ENCODE peak calls at places on chromosomes 5 and 9, in seven cellular contexts. One of them, this sample, is unnamed.

GRCh38 chr9:109968702-109969450 is 188.9 kb downstream of the PALM2AKAP2 start:
- DNase-seq in gastrocnemius medialis: no peak
- DNase-seq in spleen: no peak
- DNase-seq in IMR-90: peak
- DNase-seq in uterus: peak
- DNase-seq in ovary: no peak
- DNase-seq in lower leg skin: no peak
- DNase-seq in this sample: no peak

GRCh38 chr9:136047076-136047774 is 47.9 kb downstream of the NACC2 start:
- DNase-seq in gastrocnemius medialis: no peak
- DNase-seq in spleen: no peak
- DNase-seq in IMR-90: no peak
- DNase-seq in uterus: no peak
- DNase-seq in ovary: no peak
- DNase-seq in lower leg skin: no peak
- DNase-seq in this sample: no peak

GRCh38 chr9:132588501-132589147 is 6.2 kb downstream of the BARHL1 start:
- DNase-seq in gastrocnemius medialis: no peak
- DNase-seq in spleen: no peak
- DNase-seq in IMR-90: no peak
- DNase-seq in uterus: no peak
- DNase-seq in ovary: no peak
- DNase-seq in lower leg skin: no peak
- DNase-seq in this sample: no peak

GRCh38 chr9:129102791-129103594 is 7.6 kb downstream of the CRAT start:
- DNase-seq in gastrocnemius medialis: peak
- DNase-seq in spleen: no peak
- DNase-seq in IMR-90: peak
- DNase-seq in uterus: no peak
- DNase-seq in ovary: no peak
- DNase-seq in lower leg skin: peak
- DNase-seq in this sample: no peak

GRCh38 chr9:5617749-5618148 is 11.2 kb upstream of the RIC1 start:
- DNase-seq in gastrocnemius medialis: no peak
- DNase-seq in spleen: no peak
- DNase-seq in IMR-90: no peak
- DNase-seq in uterus: no peak
- DNase-seq in ovary: no peak
- DNase-seq in lower leg skin: no peak
- DNase-seq in this sample: no peak

GRCh38 chr5:116626272-116626723 is 51.7 kb upstream of the SEMA6A start:
- DNase-seq in gastrocnemius medialis: peak
- DNase-seq in spleen: no peak
- DNase-seq in IMR-90: peak
- DNase-seq in uterus: peak
- DNase-seq in ovary: peak
- DNase-seq in lower leg skin: peak
- DNase-seq in this sample: peak

GRCh38 chr9:8815219-8815618 is 1015.6 kb upstream of the DMAC1 start:
- DNase-seq in gastrocnemius medialis: no peak
- DNase-seq in spleen: no peak
- DNase-seq in IMR-90: no peak
- DNase-seq in uterus: no peak
- DNase-seq in ovary: no peak
- DNase-seq in lower leg skin: no peak
- DNase-seq in this sample: no peak

GRCh38 chr5:135040331-135041144 is 6.5 kb upstream of the PITX1 start:
- DNase-seq in gastrocnemius medialis: no peak
- DNase-seq in spleen: no peak
- DNase-seq in IMR-90: no peak
- DNase-seq in uterus: no peak
- DNase-seq in ovary: no peak
- DNase-seq in lower leg skin: no peak
- DNase-seq in this sample: no peak

GRCh38 chr9:76576344-76576743 is 117.4 kb downstream of the GCNT1 start:
- DNase-seq in gastrocnemius medialis: no peak
- DNase-seq in spleen: no peak
- DNase-seq in IMR-90: peak
- DNase-seq in uterus: no peak
- DNase-seq in ovary: no peak
- DNase-seq in lower leg skin: no peak
- DNase-seq in this sample: no peak

GRCh38 chr5:159342838-159343237 is 12.6 kb upstream of the IL12B start:
- DNase-seq in gastrocnemius medialis: no peak
- DNase-seq in spleen: no peak
- DNase-seq in IMR-90: no peak
- DNase-seq in uterus: no peak
- DNase-seq in ovary: no peak
- DNase-seq in lower leg skin: no peak
- DNase-seq in this sample: no peak

GRCh38 chr9:133875131-133875530 is 117.0 kb downstream of the VAV2 start:
- DNase-seq in gastrocnemius medialis: no peak
- DNase-seq in spleen: no peak
- DNase-seq in IMR-90: no peak
- DNase-seq in uterus: no peak
- DNase-seq in ovary: no peak
- DNase-seq in lower leg skin: no peak
- DNase-seq in this sample: no peak

GRCh38 chr9:35313911-35314310 is 152.1 kb downstream of the UNC13B start:
- DNase-seq in gastrocnemius medialis: no peak
- DNase-seq in spleen: no peak
- DNase-seq in IMR-90: peak
- DNase-seq in uterus: no peak
- DNase-seq in ovary: no peak
- DNase-seq in lower leg skin: no peak
- DNase-seq in this sample: no peak

GRCh38 chr5:89262030-89262429 is 379.0 kb upstream of the MEF2C start:
- DNase-seq in gastrocnemius medialis: no peak
- DNase-seq in spleen: no peak
- DNase-seq in IMR-90: no peak
- DNase-seq in uterus: no peak
- DNase-seq in ovary: no peak
- DNase-seq in lower leg skin: no peak
- DNase-seq in this sample: no peak

GRCh38 chr9:69758981-69759477 is 782 bp downstream of the PTAR1 start:
- DNase-seq in gastrocnemius medialis: no peak
- DNase-seq in spleen: no peak
- DNase-seq in IMR-90: no peak
- DNase-seq in uterus: no peak
- DNase-seq in ovary: no peak
- DNase-seq in lower leg skin: no peak
- DNase-seq in this sample: no peak

GRCh38 chr9:94672811-94673487 is 33.6 kb upstream of the FBP1 start:
- DNase-seq in gastrocnemius medialis: no peak
- DNase-seq in spleen: no peak
- DNase-seq in IMR-90: peak
- DNase-seq in uterus: no peak
- DNase-seq in ovary: no peak
- DNase-seq in lower leg skin: no peak
- DNase-seq in this sample: no peak

GRCh38 chr5:151105561-151105960 is 24.7 kb upstream of the TNIP1 start:
- DNase-seq in gastrocnemius medialis: no peak
- DNase-seq in spleen: no peak
- DNase-seq in IMR-90: no peak
- DNase-seq in uterus: no peak
- DNase-seq in ovary: no peak
- DNase-seq in lower leg skin: no peak
- DNase-seq in this sample: no peak

GRCh38 chr9:116674210-116674980 is 12.7 kb upstream of the TRIM32 start:
- DNase-seq in gastrocnemius medialis: no peak
- DNase-seq in spleen: no peak
- DNase-seq in IMR-90: peak
- DNase-seq in uterus: no peak
- DNase-seq in ovary: no peak
- DNase-seq in lower leg skin: no peak
- DNase-seq in this sample: no peak
- TF ChIP-seq POLR2A in gastrocnemius medialis: no peak
- TF ChIP-seq POLR2A in spleen: no peak
- TF ChIP-seq POLR2A in IMR-90: no peak
- TF ChIP-seq POLR2A in uterus: no peak
- TF ChIP-seq POLR2A in ovary: no peak
- TF ChIP-seq POLR2A in lower leg skin: no peak
- TF ChIP-seq POLR2A in this sample: no peak

GRCh38 chr5:37840036-37840909 is at the start of gene GDNF:
- DNase-seq in gastrocnemius medialis: no peak
- DNase-seq in spleen: no peak
- DNase-seq in IMR-90: peak
- DNase-seq in uterus: peak
- DNase-seq in ovary: peak
- DNase-seq in lower leg skin: no peak
- DNase-seq in this sample: no peak
- TF ChIP-seq POLR2A in gastrocnemius medialis: peak
- TF ChIP-seq POLR2A in spleen: no peak
- TF ChIP-seq POLR2A in IMR-90: peak
- TF ChIP-seq POLR2A in uterus: no peak
- TF ChIP-seq POLR2A in ovary: no peak
- TF ChIP-seq POLR2A in lower leg skin: no peak
- TF ChIP-seq POLR2A in this sample: no peak

DNA sequence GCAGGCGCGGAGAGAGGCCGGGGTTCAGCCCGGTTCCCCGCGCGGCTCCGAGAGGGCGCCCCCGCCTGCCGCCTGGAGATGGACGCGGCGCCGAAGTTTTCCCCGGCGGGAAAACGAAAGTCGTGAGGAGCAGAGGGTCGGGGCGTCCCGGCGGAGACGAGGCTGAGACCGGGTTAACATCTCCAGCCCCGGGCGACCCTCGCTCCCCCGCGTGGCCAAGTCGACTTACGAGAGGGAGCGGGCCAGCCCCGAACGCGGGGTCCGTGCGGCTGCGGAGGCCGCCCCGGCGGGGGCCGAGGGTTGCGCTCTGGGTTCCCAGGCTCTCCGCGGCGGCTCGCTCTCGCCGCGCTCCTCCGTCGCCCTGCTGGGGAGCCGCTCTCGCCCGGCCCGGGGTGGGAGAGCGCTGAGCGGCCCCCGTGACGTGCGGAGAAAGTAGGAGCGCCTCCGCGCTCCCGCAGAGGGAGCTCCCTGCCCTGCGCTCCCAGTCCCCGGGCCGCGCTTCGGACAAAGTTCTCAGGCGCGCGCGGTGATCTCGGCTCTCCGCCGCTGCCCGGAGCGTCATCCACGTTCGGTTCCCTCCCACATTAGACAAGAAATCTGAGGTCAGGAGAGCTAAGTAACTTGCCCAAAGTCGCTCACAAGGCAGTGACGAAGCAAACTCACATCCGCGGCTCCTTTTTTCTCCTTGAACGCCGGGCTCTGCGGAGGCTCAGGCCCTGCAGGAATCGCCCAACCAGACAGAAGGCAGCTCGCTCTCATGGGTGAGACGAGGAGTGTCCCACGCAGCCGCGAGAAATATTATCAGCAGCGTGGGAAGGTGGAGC is 1.1 kb upstream of the GCNT4 start:
- DNase-seq in gastrocnemius medialis: peak
- DNase-seq in spleen: peak
- DNase-seq in IMR-90: peak
- DNase-seq in uterus: peak
- DNase-seq in ovary: peak
- DNase-seq in lower leg skin: peak
- DNase-seq in this sample: peak
- TF ChIP-seq POLR2A in gastrocnemius medialis: peak
- TF ChIP-seq POLR2A in spleen: no peak
- TF ChIP-seq POLR2A in IMR-90: peak
- TF ChIP-seq POLR2A in uterus: peak
- TF ChIP-seq POLR2A in ovary: no peak
- TF ChIP-seq POLR2A in lower leg skin: no peak
- TF ChIP-seq POLR2A in this sample: no peak

DNA sequence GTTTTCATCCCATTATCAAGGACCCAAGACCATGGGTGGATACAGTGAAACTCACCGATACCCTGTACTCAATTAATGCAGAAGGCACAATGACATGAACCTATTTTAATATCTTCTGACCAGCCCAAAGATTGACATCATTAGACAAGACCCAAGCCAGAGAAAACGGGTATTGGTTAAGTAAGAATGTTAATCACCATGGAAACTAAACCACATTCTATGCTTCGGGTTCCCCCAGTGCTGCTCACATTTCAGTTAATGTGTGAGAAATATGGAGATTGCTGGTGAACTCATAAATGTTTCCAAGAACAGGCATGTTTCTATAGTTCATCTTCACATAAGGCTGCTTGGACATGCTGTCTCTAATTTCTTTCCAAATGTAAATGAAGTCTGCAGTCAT is 77.0 kb downstream of the IRX2 start:
- DNase-seq in gastrocnemius medialis: no peak
- DNase-seq in spleen: no peak
- DNase-seq in IMR-90: no peak
- DNase-seq in uterus: no peak
- DNase-seq in ovary: no peak
- DNase-seq in lower leg skin: no peak
- DNase-seq in this sample: no peak
- TF ChIP-seq POLR2A in gastrocnemius medialis: no peak
- TF ChIP-seq POLR2A in spleen: no peak
- TF ChIP-seq POLR2A in IMR-90: no peak
- TF ChIP-seq POLR2A in uterus: no peak
- TF ChIP-seq POLR2A in ovary: no peak
- TF ChIP-seq POLR2A in lower leg skin: no peak
- TF ChIP-seq POLR2A in this sample: no peak

GRCh38 chr9:137812356-137813023 is 65.1 kb upstream of the CACNA1B start:
- DNase-seq in gastrocnemius medialis: no peak
- DNase-seq in spleen: no peak
- DNase-seq in IMR-90: no peak
- DNase-seq in uterus: no peak
- DNase-seq in ovary: no peak
- DNase-seq in lower leg skin: no peak
- DNase-seq in this sample: no peak
- TF ChIP-seq POLR2A in gastrocnemius medialis: no peak
- TF ChIP-seq POLR2A in spleen: no peak
- TF ChIP-seq POLR2A in IMR-90: no peak
- TF ChIP-seq POLR2A in uterus: no peak
- TF ChIP-seq POLR2A in ovary: no peak
- TF ChIP-seq POLR2A in lower leg skin: no peak
- TF ChIP-seq POLR2A in this sample: no peak

DNA sequence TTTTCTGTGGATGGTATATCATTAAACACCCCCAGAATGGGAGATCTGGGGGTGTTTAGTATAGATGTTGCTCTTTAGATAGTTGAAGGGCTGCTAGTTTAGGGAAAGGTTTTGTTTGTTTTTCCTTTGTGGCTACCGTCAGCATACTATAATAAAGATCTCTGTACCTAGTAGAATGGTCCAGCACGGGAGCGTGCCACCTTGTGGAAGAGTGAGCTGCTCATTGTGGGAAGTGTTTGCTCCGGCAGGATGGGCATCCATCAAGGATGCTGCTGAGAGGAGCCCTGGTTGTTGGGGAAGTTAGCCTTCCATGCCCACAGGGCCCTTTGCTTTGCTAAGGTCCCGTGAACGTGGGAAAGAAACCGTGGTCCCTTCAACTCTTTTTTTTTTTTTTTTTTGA is 113.1 kb downstream of the LIFR start:
- DNase-seq in gastrocnemius medialis: no peak
- DNase-seq in spleen: no peak
- DNase-seq in IMR-90: no peak
- DNase-seq in uterus: no peak
- DNase-seq in ovary: no peak
- DNase-seq in lower leg skin: no peak
- DNase-seq in this sample: no peak
- TF ChIP-seq POLR2A in gastrocnemius medialis: no peak
- TF ChIP-seq POLR2A in spleen: no peak
- TF ChIP-seq POLR2A in IMR-90: no peak
- TF ChIP-seq POLR2A in uterus: no peak
- TF ChIP-seq POLR2A in ovary: no peak
- TF ChIP-seq POLR2A in lower leg skin: no peak
- TF ChIP-seq POLR2A in this sample: no peak

GRCh38 chr5:154369682-154370081 is 76.1 kb upstream of the SAP30L start:
- DNase-seq in gastrocnemius medialis: no peak
- DNase-seq in spleen: no peak
- DNase-seq in IMR-90: peak
- DNase-seq in uterus: no peak
- DNase-seq in ovary: no peak
- DNase-seq in lower leg skin: no peak
- DNase-seq in this sample: no peak
- TF ChIP-seq POLR2A in gastrocnemius medialis: no peak
- TF ChIP-seq POLR2A in spleen: no peak
- TF ChIP-seq POLR2A in IMR-90: no peak
- TF ChIP-seq POLR2A in uterus: no peak
- TF ChIP-seq POLR2A in ovary: no peak
- TF ChIP-seq POLR2A in lower leg skin: no peak
- TF ChIP-seq POLR2A in this sample: no peak

This sample was measured in breast epithelium.